ENCODE peak calls at places on chromosome 21, in seven cellular contexts. Z is SK-N-SH, C is H1, Y is K562, P is HCT116, K is GM12878, U is HepG2. A is an unnamed sample. For H3K4me1, the result is how much of the 10 kb centered on the place peaks cover.

GRCh38 chr21:33261635-33262034 is 4.5 kb upstream of the IL10RB start:
- DNase-seq in P (no peak), C (no peak), K (no peak), Z (no peak), Y (no peak), U (no peak), A (no peak)

GRCh38 chr21:46125846-46126301 is 28.0 kb downstream of the COL6A2 start:
- DNase-seq in Y (no peak), C (peak), Z (no peak), K (no peak), P (no peak), U (no peak), A (no peak)

GRCh38 chr21:22421416-22422190 is 1423.4 kb downstream of the NCAM2 start:
- DNase-seq in P (no peak), U (no peak), K (no peak), Y (no peak), Z (no peak), C (no peak), A (no peak)

GRCh38 chr21:46459356-46460112 is 843 bp downstream of the DIP2A start:
- DNase-seq in Z (no peak), Y (peak), P (no peak), C (peak), U (no peak), K (no peak), A (no peak)

GRCh38 chr21:31235671-31236450 is 108.2 kb downstream of the TIAM1 start:
- DNase-seq in U (no peak), C (no peak), Y (no peak), Z (no peak), K (no peak), P (no peak), A (no peak)

GRCh38 chr21:46156378-46156645 is 933 bp upstream of the FTCD start:
- DNase-seq in Z (no peak), P (no peak), K (no peak), Y (no peak), C (peak), U (no peak), A (no peak)

GRCh38 chr21:46551636-46552241 is 53.1 kb downstream of the S100B start:
- DNase-seq in C (peak), U (no peak), K (no peak), Z (no peak), Y (no peak), P (no peak), A (no peak)

GRCh38 chr21:31974454-31974985 is 101.7 kb downstream of the HUNK start:
- DNase-seq in P (no peak), C (no peak), K (no peak), Y (no peak), Z (no peak), U (no peak), A (no peak)

DNA sequence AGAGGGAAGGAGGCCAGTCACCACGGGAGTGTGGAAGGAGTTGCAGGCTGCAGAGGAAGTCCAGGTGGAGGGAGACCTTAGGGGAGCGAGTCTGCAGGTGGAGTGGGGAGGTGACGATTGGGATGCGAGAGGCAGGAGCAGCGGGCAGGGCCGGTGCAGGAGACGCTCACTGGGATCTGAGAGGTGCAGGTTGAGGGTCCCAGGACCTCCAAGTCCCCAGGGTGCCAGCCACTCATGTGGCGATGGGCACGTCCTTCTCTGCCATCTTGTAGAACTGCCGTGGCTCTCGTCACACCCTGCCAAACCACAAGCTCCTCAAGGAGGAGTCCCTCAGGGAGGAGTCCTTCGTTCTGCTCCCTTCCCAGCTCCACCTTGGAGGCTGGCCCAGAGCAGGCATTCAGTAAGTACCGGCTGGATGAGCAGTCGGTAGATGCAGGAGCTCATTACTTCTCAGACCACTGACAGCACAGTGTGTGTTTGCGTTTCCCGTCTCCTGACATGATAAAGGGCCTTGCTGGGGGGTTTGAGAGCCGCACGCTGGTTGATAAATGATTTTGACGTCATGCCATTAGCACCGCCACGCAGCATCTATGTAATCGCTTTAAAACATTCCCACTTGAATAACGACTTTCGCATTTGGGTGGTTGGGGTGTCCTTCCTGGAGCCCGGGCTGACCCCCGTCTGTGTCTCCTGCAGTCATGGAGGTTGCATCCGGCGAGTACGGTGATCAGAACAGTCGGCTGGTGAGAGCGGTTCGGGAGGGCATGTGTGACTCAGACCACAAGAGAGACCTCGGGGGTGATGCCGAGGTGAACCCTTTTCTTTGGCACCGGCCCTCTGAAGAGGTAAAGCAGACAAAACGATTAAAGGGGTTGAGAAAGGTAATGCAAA is 27.8 kb downstream of the TFF3 start:
- DNase-seq in Y (no peak), Z (no peak), K (no peak), C (no peak), P (no peak), U (no peak), A (no peak)
- TF ChIP-seq POLR2AphosphoS5 in Y (no peak), Z (no peak), K (no peak), C (no peak), P (no peak), U (no peak), A (no peak)

GRCh38 chr21:34697826-34698225 is 29.0 kb downstream of the CLIC6 start:
- DNase-seq in U (no peak), Y (no peak), Z (no peak), K (no peak), P (no peak), C (no peak), A (no peak)
- TF ChIP-seq SIN3A in U (no peak), Y (no peak), Z (no peak), K (no peak), P (no peak), C (no peak), A (no peak)

GRCh38 chr21:39667353-39667891 is 54.7 kb downstream of the B3GALT5 start:
- DNase-seq in P (no peak), U (no peak), C (no peak), Y (no peak), K (no peak), Z (no peak), A (no peak)
- H3K4me1 ChIP-seq in P (under half), U (under half), C (under half), Y (under half), K (under half), Z (under half), A (under half)

GRCh38 chr21:43751955-43752591 is 24.0 kb downstream of the CSTB start:
- DNase-seq in C (no peak), Y (no peak), K (no peak), P (no peak), Z (no peak), U (no peak), A (no peak)

GRCh38 chr21:43749686-43750262 is 26.3 kb downstream of the CSTB start:
- DNase-seq in K (no peak), C (no peak), Y (no peak), P (no peak), U (no peak), Z (no peak), A (no peak)

GRCh38 chr21:43752758-43753438 is 23.2 kb downstream of the CSTB start:
- DNase-seq in Y (no peak), K (no peak), Z (no peak), U (no peak), P (no peak), C (no peak), A (no peak)

GRCh38 chr21:43748622-43749021 is 27.5 kb downstream of the CSTB start:
- DNase-seq in K (no peak), Z (no peak), Y (no peak), U (no peak), P (no peak), C (no peak), A (no peak)

DNA sequence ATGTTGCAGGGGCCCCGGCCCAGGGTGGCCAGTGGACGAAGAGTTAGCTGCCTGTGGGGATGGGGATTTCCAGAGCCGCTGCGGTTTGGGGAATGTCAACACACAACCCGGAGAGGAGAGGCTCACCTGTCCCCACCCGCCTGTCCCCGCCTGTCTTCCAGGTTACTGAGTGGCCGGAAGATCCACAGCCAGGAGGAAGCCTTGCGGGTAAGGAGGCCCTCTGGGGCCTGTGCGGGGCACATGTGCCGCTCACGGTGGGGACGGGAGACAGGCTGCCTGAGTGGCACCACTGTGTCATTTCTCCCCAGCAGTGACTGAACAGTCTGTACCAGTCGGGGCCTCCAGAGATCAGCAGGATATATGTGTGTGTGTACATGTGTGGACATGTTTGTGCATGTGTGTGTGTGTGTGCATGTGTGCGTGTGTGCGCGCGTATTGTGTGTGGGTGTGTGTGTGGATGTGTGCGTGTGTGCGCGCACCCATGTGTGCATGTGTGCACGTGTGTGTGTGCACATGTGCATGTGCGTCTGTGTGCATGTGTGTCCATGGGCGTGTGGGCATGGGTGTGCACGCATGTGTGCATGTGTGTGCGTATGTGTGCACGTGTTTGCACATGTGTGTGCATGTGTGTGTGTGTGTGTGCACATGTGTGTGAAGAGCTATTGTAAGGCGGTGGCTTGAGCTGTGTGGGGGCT is 25.6 kb downstream of the CSTB start:
- DNase-seq in Z (no peak), C (no peak), P (no peak), U (no peak), K (no peak), Y (no peak), A (no peak)
- TF ChIP-seq POLR2AphosphoS5 in Z (no peak), C (no peak), P (no peak), U (no peak), K (no peak), Y (no peak), A (no peak)

DNA sequence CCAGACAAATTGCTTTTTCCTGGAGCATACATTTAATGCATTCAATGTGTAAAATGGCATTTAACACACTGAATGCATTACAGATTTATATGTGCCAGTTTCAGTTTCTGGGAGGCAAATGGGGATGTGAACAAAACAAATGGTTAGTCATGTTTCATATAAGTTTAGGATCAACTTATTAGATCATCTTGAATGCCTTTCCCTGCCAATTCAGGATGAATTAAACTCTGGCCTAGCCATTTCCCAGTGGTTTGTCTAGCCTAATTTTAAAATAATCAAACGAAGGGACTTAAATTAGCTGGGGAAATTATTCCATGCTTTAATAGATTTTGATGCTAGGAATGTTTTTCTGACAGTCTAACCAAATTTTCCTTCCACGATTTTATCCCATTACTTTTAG is 291.3 kb upstream of the ADAMTS5 start:
- DNase-seq in Y (no peak), U (no peak), Z (no peak), P (no peak), C (no peak), K (no peak), A (no peak)
- TF ChIP-seq SIN3A in Y (no peak), U (no peak), Z (no peak), P (no peak), C (no peak), K (no peak), A (no peak)

DNA sequence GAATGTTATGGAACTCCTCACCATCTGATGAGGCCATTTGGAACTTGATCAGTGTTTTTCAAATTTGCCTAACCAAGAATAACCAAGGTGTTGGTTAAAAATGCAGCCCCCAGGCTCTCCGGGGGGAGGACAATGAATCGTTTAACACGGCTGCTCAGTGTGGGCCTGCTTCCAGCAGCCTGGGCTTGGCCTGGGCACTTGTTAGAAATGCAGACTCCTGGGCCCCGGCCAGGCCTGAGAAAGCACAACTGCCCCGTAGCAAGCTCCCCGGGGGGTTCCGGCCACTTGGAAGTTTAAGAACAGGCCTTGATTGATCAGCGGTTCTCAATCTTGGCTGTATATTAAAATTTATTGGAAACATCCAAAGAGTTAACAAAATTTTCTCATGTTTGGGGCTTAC is 22.8 kb upstream of the C2CD2 start:
- DNase-seq in Y (no peak), P (no peak), Z (no peak), K (no peak), C (peak), U (no peak), A (no peak)
- H3K4me1 ChIP-seq in Y (under half), P (under half), Z (under half), K (under half), C (under half), U (under half), A (under half)

DNA sequence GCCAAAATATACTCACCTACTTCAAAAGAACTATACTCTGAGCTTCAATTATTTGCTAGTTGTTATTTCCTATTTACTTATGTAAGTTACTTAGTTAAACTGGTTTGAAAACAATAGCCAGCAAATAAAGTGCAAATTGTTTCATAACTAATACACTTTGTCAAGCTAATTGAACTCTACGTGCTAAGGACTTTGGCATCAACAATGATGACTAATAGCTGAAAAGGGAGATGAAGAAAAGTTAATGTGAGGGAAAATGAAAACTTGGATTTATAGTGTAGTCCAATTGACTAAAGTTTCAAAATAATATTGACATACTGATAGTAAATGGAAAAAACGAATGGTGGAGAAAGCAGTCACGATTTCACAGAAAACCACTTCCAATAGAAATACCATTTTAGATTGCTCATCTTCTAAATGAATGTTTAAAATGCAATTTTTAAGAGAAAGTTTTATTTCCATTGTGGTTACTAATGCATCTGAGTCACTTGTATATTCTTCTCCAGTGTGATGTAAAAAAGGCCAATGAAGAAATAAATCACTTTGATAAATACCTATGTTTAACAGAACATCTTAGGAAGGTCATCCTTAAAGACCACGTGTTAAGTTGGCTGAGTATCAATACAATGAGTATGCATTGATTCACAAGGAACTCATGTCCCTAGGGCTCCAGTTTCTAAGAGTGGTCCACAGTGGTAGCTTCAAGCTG is 455.2 kb downstream of the LTN1 start:
- DNase-seq in Z (no peak), K (no peak), C (no peak), Y (no peak), U (no peak), P (no peak), A (no peak)
- TF ChIP-seq POLR2AphosphoS5 in Z (peak), K (no peak), C (no peak), Y (no peak), U (no peak), P (no peak), A (no peak)

GRCh38 chr21:36658926-36659325 is 40.0 kb upstream of the SIM2 start:
- DNase-seq in U (no peak), P (no peak), Y (no peak), Z (no peak), K (no peak), C (no peak), A (no peak)

GRCh38 chr21:36657999-36658398 is 40.9 kb upstream of the SIM2 start:
- DNase-seq in C (no peak), P (no peak), Y (no peak), Z (no peak), K (no peak), U (no peak), A (no peak)

GRCh38 chr21:36664678-36665022 is 34.3 kb upstream of the SIM2 start:
- DNase-seq in K (no peak), Z (no peak), P (no peak), Y (no peak), C (no peak), U (no peak), A (no peak)

GRCh38 chr21:36663033-36663855 is 35.7 kb upstream of the SIM2 start:
- DNase-seq in Z (no peak), P (no peak), K (no peak), Y (no peak), U (no peak), C (no peak), A (no peak)

DNA sequence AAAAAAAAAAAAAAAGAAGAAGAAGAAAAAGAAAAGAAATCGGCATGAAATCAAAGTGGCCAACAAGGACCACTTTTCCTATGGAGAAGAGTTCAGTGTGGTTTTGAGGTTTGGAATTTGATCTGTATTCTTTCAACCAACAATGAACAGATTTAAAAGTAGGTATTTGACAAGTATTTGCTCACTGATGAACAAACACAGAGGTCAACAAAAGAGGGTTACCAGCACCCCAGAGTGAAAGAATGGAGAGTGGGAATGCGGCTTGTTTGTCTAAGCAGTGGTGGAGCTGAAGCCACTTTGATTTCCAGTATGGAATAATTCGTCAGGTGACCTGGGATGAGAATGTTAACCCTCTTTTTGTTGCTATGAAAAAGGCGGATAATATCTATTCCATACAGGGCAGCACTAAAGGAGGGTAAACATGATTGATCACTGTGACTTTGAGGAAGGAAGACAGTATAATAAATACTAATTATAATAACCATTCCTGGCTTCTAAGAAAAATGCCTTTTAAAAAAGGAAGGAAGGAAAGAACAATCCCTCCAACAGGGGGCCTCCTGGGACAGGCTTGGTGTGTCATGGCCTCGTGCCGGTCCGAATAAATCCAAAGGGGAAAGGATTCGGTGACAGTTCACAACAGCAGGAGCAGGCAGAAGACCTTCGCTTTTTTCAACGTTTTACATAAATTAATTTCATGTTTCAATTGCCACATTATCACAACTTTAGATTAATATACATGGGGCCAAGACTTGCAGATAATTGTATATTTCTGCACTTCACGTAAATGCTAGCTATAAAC is 37.2 kb upstream of the SIM2 start:
- DNase-seq in U (peak), K (no peak), P (peak), Z (peak), Y (peak), C (no peak), A (no peak)
- TF ChIP-seq SIN3A in U (no peak), K (no peak), P (no peak), Z (no peak), Y (no peak), C (no peak), A (no peak)

GRCh38 chr21:41686664-41687063 is 80.2 kb downstream of the RIPK4 start:
- DNase-seq in K (no peak), C (no peak), P (no peak), Z (no peak), U (peak), Y (no peak), A (no peak)
- H3K4me1 ChIP-seq in K (under half), C (under half), P (under half), Z (under half), U (half or more), Y (under half), A (under half)

DNA sequence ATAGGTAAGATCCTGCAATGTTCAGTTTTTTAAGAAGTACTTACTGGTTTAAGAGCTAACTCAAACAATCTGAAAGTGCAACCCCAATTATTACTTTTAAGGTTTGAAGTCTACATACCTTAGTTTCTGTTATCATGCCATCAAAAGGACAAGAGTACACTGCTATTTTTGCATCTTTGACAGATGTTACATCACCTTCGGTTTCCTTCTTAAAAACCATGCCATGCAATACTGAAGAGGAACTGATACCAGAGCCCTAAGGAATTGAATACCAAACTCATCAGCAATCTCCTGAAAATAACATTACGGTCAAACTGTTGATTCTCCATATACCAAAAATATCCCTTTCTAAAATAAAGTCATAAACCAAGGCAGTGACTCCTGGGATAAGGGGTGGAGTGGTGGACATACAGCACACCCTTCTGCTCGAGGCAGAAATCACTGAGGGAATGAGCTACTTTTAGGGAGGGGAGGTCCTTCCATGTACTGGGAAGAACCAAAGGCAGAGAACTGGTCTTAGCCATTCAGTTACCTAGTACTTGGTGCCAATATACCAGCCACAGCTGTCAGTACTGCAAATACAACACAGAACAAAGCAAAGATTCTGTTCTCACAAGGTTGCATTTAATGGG is 8.5 kb downstream of the CCT8 start:
- DNase-seq in C (no peak), P (no peak), Z (no peak), K (peak), Y (no peak), U (no peak), A (no peak)
- TF ChIP-seq POLR2AphosphoS5 in C (no peak), P (no peak), Z (no peak), K (no peak), Y (no peak), U (no peak), A (no peak)

A was measured in Panc1.